ENCODE peak calls at places on chromosome 22, in nine cellular contexts. One of them, this sample, is unnamed.

GRCh38 chr22:49024775-49025440 is 802.8 kb downstream of the BRD1 start:
- DNase-seq in prostate gland: no peak
- DNase-seq in stomach: no peak
- DNase-seq in sigmoid colon: peak; percentile 52
- DNase-seq in H1: no peak
- DNase-seq in HCT116: no peak
- DNase-seq in endothelial cell of umbilical vein: no peak
- DNase-seq in spleen: peak; percentile 48
- DNase-seq in transverse colon: no peak
- DNase-seq in this sample: no peak

GRCh38 chr22:31604746-31605705 is 57.0 kb downstream of the PISD start:
- DNase-seq in H1: no peak
- DNase-seq in endothelial cell of umbilical vein: no peak
- DNase-seq in stomach: no peak
- DNase-seq in sigmoid colon: peak; percentile 48
- DNase-seq in HCT116: no peak
- DNase-seq in spleen: no peak
- DNase-seq in prostate gland: no peak
- DNase-seq in transverse colon: no peak
- DNase-seq in this sample: no peak

GRCh38 chr22:49201046-49201970 is 626.4 kb downstream of the BRD1 start:
- DNase-seq in H1: no peak
- DNase-seq in spleen: peak; percentile 56
- DNase-seq in transverse colon: no peak
- DNase-seq in stomach: peak; percentile 13
- DNase-seq in HCT116: no peak
- DNase-seq in prostate gland: no peak
- DNase-seq in sigmoid colon: peak; percentile 32
- DNase-seq in endothelial cell of umbilical vein: no peak
- DNase-seq in this sample: no peak

GRCh38 chr22:32539631-32540449 is 65.2 kb downstream of the FBXO7 start:
- DNase-seq in sigmoid colon: peak; percentile 36
- DNase-seq in spleen: no peak
- DNase-seq in prostate gland: no peak
- DNase-seq in transverse colon: peak; percentile 33
- DNase-seq in H1: no peak
- DNase-seq in stomach: no peak
- DNase-seq in HCT116: no peak
- DNase-seq in endothelial cell of umbilical vein: no peak
- DNase-seq in this sample: no peak

GRCh38 chr22:20904008-20904979 is 12.9 kb upstream of the CRKL start:
- DNase-seq in prostate gland: no peak
- DNase-seq in stomach: no peak
- DNase-seq in H1: no peak
- DNase-seq in HCT116: peak; percentile 22
- DNase-seq in transverse colon: no peak
- DNase-seq in sigmoid colon: no peak
- DNase-seq in endothelial cell of umbilical vein: no peak
- DNase-seq in spleen: no peak
- DNase-seq in this sample: no peak

GRCh38 chr22:22425366-22425765 is 83.2 kb downstream of the ZNF280B start:
- DNase-seq in transverse colon: no peak
- DNase-seq in stomach: no peak
- DNase-seq in endothelial cell of umbilical vein: no peak
- DNase-seq in prostate gland: no peak
- DNase-seq in sigmoid colon: no peak
- DNase-seq in spleen: no peak
- DNase-seq in H1: no peak
- DNase-seq in HCT116: no peak
- DNase-seq in this sample: no peak

GRCh38 chr22:38941488-38941987 is 15.9 kb upstream of the APOBEC3A start:
- DNase-seq in endothelial cell of umbilical vein: no peak
- DNase-seq in H1: no peak
- DNase-seq in prostate gland: no peak
- DNase-seq in transverse colon: no peak
- DNase-seq in sigmoid colon: no peak
- DNase-seq in HCT116: no peak
- DNase-seq in stomach: peak; percentile 25
- DNase-seq in spleen: no peak
- DNase-seq in this sample: no peak

GRCh38 chr22:38429460-38430128 is 25.4 kb downstream of the KCNJ4 start:
- DNase-seq in spleen: no peak
- DNase-seq in stomach: no peak
- DNase-seq in HCT116: no peak
- DNase-seq in endothelial cell of umbilical vein: peak; percentile 16
- DNase-seq in transverse colon: no peak
- DNase-seq in prostate gland: no peak
- DNase-seq in sigmoid colon: no peak
- DNase-seq in H1: no peak
- DNase-seq in this sample: no peak

GRCh38 chr22:36017661-36018091 is 10.9 kb downstream of the RBFOX2 start:
- DNase-seq in transverse colon: no peak
- DNase-seq in HCT116: no peak
- DNase-seq in endothelial cell of umbilical vein: no peak
- DNase-seq in spleen: no peak
- DNase-seq in sigmoid colon: no peak
- DNase-seq in H1: no peak
- DNase-seq in prostate gland: no peak
- DNase-seq in stomach: no peak
- DNase-seq in this sample: no peak

GRCh38 chr22:40179535-40179934 is 1.8 kb downstream of the TNRC6B start:
- DNase-seq in sigmoid colon: no peak
- DNase-seq in endothelial cell of umbilical vein: no peak
- DNase-seq in transverse colon: no peak
- DNase-seq in HCT116: no peak
- DNase-seq in prostate gland: no peak
- DNase-seq in H1: no peak
- DNase-seq in stomach: no peak
- DNase-seq in spleen: no peak
- DNase-seq in this sample: no peak

GRCh38 chr22:40181323-40181722 is 3.6 kb downstream of the TNRC6B start:
- DNase-seq in endothelial cell of umbilical vein: no peak
- DNase-seq in H1: no peak
- DNase-seq in stomach: no peak
- DNase-seq in prostate gland: no peak
- DNase-seq in sigmoid colon: no peak
- DNase-seq in HCT116: no peak
- DNase-seq in spleen: no peak
- DNase-seq in transverse colon: no peak
- DNase-seq in this sample: no peak

GRCh38 chr22:40178417-40179409 is 988 bp downstream of the TNRC6B start:
- DNase-seq in spleen: peak; percentile 77
- DNase-seq in prostate gland: peak; percentile 33
- DNase-seq in stomach: no peak
- DNase-seq in HCT116: no peak
- DNase-seq in transverse colon: peak; percentile 37
- DNase-seq in sigmoid colon: no peak
- DNase-seq in H1: no peak
- DNase-seq in endothelial cell of umbilical vein: peak; percentile 71
- DNase-seq in this sample: no peak

GRCh38 chr22:40182231-40182835 is 4.6 kb downstream of the TNRC6B start:
- DNase-seq in endothelial cell of umbilical vein: peak; percentile 56
- DNase-seq in transverse colon: no peak
- DNase-seq in HCT116: no peak
- DNase-seq in H1: no peak
- DNase-seq in sigmoid colon: no peak
- DNase-seq in stomach: no peak
- DNase-seq in prostate gland: no peak
- DNase-seq in spleen: no peak
- DNase-seq in this sample: no peak

DNA sequence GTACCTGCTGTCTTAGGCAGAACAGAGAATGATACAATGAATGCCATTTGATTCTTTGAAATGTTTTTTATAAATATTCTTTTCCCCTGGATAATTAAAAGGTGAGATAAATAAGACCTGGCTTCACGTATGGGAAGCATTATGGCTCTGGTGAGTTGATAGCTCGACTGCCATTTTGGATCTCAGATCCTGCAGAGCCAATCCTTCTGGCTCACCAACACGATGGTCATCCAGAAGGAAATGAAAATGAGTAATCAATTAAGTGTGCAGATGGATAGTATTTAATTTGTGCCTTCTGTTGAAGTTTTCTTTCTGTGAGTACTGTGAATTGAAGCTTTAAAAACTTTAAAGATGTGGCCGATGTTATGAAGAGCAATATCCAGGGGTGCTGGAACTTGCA is 2.7 kb downstream of the TNRC6B start:
- DNase-seq in endothelial cell of umbilical vein: no peak
- DNase-seq in sigmoid colon: no peak
- DNase-seq in spleen: no peak
- DNase-seq in transverse colon: no peak
- DNase-seq in prostate gland: no peak
- DNase-seq in H1: no peak
- DNase-seq in stomach: no peak
- DNase-seq in HCT116: no peak
- DNase-seq in this sample: no peak
- H3K27ac ChIP-seq in endothelial cell of umbilical vein: no peak overlapping the region
- H3K27ac ChIP-seq in sigmoid colon: peak overlapping the region; percentile 90
- H3K27ac ChIP-seq in spleen: peak overlapping the region; percentile 82
- H3K27ac ChIP-seq in transverse colon: peak overlapping the region; percentile 91
- H3K27ac ChIP-seq in prostate gland: peak overlapping the region; percentile 61
- H3K27ac ChIP-seq in H1: no peak overlapping the region
- H3K27ac ChIP-seq in stomach: peak overlapping the region; percentile 76
- H3K27ac ChIP-seq in HCT116: no peak overlapping the region
- H3K27ac ChIP-seq in this sample: peak overlapping the region; percentile 77

DNA sequence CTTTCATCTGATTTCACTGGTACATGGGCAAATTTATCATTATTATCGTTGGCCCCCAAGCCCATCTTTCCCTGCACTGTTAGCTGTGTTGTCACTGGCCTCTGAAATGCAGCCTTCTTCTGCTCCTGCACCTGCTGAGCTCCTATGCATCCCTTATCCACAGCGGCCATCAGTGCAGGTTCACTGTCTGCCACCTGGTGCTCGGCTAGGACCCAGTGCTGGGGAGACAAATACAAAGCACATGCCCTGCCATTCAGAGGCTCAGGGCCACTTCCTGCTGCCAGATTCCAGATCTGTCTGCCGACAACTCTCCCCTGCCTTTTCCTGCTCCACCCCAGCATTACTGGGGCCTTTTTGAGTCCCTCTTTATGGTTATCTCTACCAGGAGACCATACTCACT is 1205.4 kb downstream of the TBC1D22A start:
- DNase-seq in H1: no peak
- DNase-seq in transverse colon: no peak
- DNase-seq in HCT116: no peak
- DNase-seq in endothelial cell of umbilical vein: no peak
- DNase-seq in spleen: no peak
- DNase-seq in prostate gland: no peak
- DNase-seq in stomach: no peak
- DNase-seq in sigmoid colon: no peak
- DNase-seq in this sample: peak; percentile 70
- H3K9me3 ChIP-seq in H1: peaks cover 48% of the 10 kb centered on the region
- H3K9me3 ChIP-seq in transverse colon: no peaks in the 10 kb centered on the region
- H3K9me3 ChIP-seq in HCT116: no peaks in the 10 kb centered on the region
- H3K9me3 ChIP-seq in endothelial cell of umbilical vein: peaks cover 9% of the 10 kb centered on the region
- H3K9me3 ChIP-seq in spleen: no peaks in the 10 kb centered on the region
- H3K9me3 ChIP-seq in prostate gland: no peaks in the 10 kb centered on the region
- H3K9me3 ChIP-seq in stomach: no peaks in the 10 kb centered on the region
- H3K9me3 ChIP-seq in sigmoid colon: no peaks in the 10 kb centered on the region
- H3K9me3 ChIP-seq in this sample: no peaks in the 10 kb centered on the region

DNA sequence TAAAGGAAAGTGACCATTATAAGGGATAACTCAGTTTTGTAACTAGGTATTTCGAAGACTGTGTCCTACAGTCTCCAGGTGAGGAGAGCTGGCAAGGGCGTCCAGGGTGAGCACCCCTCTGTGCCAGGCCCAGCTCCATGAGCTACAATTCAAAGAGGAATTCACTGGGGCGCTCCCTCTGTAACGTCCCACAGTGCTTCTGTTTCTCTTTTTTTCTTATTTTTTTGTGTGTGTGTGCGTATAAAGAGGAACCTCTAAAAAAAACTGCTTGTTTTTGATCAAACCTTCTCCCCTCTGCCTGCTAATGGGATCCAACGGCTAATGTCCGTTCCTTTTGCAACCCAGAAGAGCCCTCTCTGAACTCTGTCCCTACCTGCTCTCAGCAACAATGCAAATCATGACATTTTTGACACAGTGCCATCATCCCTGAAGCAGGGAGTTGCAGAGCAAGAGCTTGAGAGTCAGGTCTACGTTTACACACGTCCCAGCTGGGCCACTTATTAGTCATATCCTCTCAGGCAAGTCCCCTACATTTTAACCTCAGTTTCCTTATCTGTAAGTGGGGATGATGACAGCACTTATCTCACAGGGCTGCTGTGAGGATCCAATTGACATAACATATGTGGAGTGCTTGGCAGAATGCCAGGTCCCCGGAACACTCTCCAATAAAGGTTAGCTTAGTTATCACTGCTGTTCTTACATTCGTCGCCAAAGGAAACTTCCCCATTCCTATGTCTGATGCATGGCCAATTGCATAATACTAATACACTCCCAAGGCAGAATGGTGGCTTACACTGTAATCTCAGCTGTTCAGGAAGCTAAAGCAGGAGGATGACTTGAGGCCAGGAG is 16.9 kb downstream of the ASCC2 start:
- DNase-seq in stomach: peak; percentile 94
- DNase-seq in sigmoid colon: peak; percentile 70
- DNase-seq in HCT116: peak; percentile 49
- DNase-seq in endothelial cell of umbilical vein: peak; percentile 84
- DNase-seq in transverse colon: peak; percentile 87
- DNase-seq in spleen: no peak
- DNase-seq in H1: no peak
- DNase-seq in prostate gland: peak; percentile 83
- DNase-seq in this sample: no peak
- TF ChIP-seq POLR2AphosphoS5 in stomach: peak; percentile 74
- TF ChIP-seq POLR2AphosphoS5 in sigmoid colon: no peak
- TF ChIP-seq POLR2AphosphoS5 in HCT116: no peak
- TF ChIP-seq POLR2AphosphoS5 in endothelial cell of umbilical vein: peak; percentile 59
- TF ChIP-seq POLR2AphosphoS5 in transverse colon: peak; percentile 22
- TF ChIP-seq POLR2AphosphoS5 in spleen: peak; percentile 58
- TF ChIP-seq POLR2AphosphoS5 in H1: no peak
- TF ChIP-seq POLR2AphosphoS5 in prostate gland: peak; percentile 82
- TF ChIP-seq POLR2AphosphoS5 in this sample: no peak

GRCh38 chr22:28925916-28926315 is 42.5 kb downstream of the ZNRF3 start:
- DNase-seq in transverse colon: no peak
- DNase-seq in sigmoid colon: no peak
- DNase-seq in HCT116: no peak
- DNase-seq in spleen: no peak
- DNase-seq in stomach: no peak
- DNase-seq in H1: no peak
- DNase-seq in prostate gland: no peak
- DNase-seq in endothelial cell of umbilical vein: no peak
- DNase-seq in this sample: no peak

GRCh38 chr22:28923826-28924732 is 40.7 kb downstream of the ZNRF3 start:
- DNase-seq in HCT116: peak; percentile 55
- DNase-seq in H1: no peak
- DNase-seq in stomach: peak; percentile 86
- DNase-seq in spleen: no peak
- DNase-seq in endothelial cell of umbilical vein: no peak
- DNase-seq in transverse colon: peak; percentile 38
- DNase-seq in sigmoid colon: no peak
- DNase-seq in prostate gland: peak; percentile 86
- DNase-seq in this sample: no peak

GRCh38 chr22:28929197-28929596 is 45.8 kb downstream of the ZNRF3 start:
- DNase-seq in transverse colon: no peak
- DNase-seq in endothelial cell of umbilical vein: no peak
- DNase-seq in spleen: no peak
- DNase-seq in prostate gland: no peak
- DNase-seq in sigmoid colon: no peak
- DNase-seq in H1: no peak
- DNase-seq in HCT116: no peak
- DNase-seq in stomach: no peak
- DNase-seq in this sample: no peak

GRCh38 chr22:28930357-28931007 is 47.1 kb downstream of the ZNRF3 start:
- DNase-seq in HCT116: no peak
- DNase-seq in sigmoid colon: no peak
- DNase-seq in prostate gland: no peak
- DNase-seq in H1: no peak
- DNase-seq in spleen: no peak
- DNase-seq in transverse colon: no peak
- DNase-seq in stomach: no peak
- DNase-seq in endothelial cell of umbilical vein: peak; percentile 55
- DNase-seq in this sample: no peak

GRCh38 chr22:28927526-28928089 is 44.2 kb downstream of the ZNRF3 start:
- DNase-seq in H1: no peak
- DNase-seq in stomach: no peak
- DNase-seq in spleen: no peak
- DNase-seq in transverse colon: no peak
- DNase-seq in sigmoid colon: no peak
- DNase-seq in endothelial cell of umbilical vein: no peak
- DNase-seq in prostate gland: no peak
- DNase-seq in HCT116: no peak
- DNase-seq in this sample: no peak
- H3K27ac ChIP-seq in H1: no peak overlapping the region
- H3K27ac ChIP-seq in stomach: no peak overlapping the region
- H3K27ac ChIP-seq in spleen: no peak overlapping the region
- H3K27ac ChIP-seq in transverse colon: no peak overlapping the region
- H3K27ac ChIP-seq in sigmoid colon: no peak overlapping the region
- H3K27ac ChIP-seq in endothelial cell of umbilical vein: no peak overlapping the region
- H3K27ac ChIP-seq in prostate gland: no peak overlapping the region
- H3K27ac ChIP-seq in HCT116: no peak overlapping the region
- H3K27ac ChIP-seq in this sample: no peak overlapping the region